ENCODE peak calls at places on chromosome 17, in five cellular contexts. M is naive thymus-derived CD8-positive, alpha-beta T cell; B is heart right ventricle; E is activated T-cell treated with anti-CD3 and anti-CD28 coated beads, Interleukin-2, amount 50 U/mL, for 72 hours; T is SK-N-DZ. D is an unnamed sample.

GRCh38 chr17:48738424-48738802 is 9.9 kb upstream of the HOXB13 start:
- DNase-seq in M (no peak), B (no peak), E (no peak), T (no peak), D (no peak)

GRCh38 chr17:83183150-83183820 is 103.9 kb downstream of the METRNL start:
- DNase-seq in M (no peak), B (no peak), E (no peak), T (no peak), D (no peak)

GRCh38 chr17:20267459-20267842 is 199.9 kb downstream of the LGALS9B start:
- DNase-seq in M (peak), B (no peak), E (peak), T (no peak), D (no peak)

GRCh38 chr17:5391678-5392077 is 27.8 kb downstream of the NUP88 start:
- DNase-seq in M (no peak), B (no peak), E (no peak), T (no peak), D (no peak)

GRCh38 chr17:58270476-58271290 is 10.1 kb downstream of the MPO start:
- DNase-seq in M (no peak), B (no peak), E (no peak), T (no peak), D (no peak)

GRCh38 chr17:64778367-64779290 is 116.5 kb upstream of the SMURF2 start:
- DNase-seq in M (no peak), B (no peak), E (no peak), T (no peak), D (no peak)

GRCh38 chr17:348692-349425 is 3.7 kb downstream of the RPH3AL start:
- DNase-seq in M (no peak), B (no peak), E (no peak), T (peak), D (no peak)

GRCh38 chr17:16936536-16937310 is 35.2 kb downstream of the TNFRSF13B start:
- DNase-seq in M (no peak), B (no peak), E (no peak), T (no peak), D (no peak)

GRCh38 chr17:82219753-82220709 is 7.4 kb upstream of the CCDC57 start:
- DNase-seq in M (no peak), B (no peak), E (no peak), T (no peak), D (no peak)

GRCh38 chr17:74466111-74466784 is at the start of gene CD300A:
- DNase-seq in M (no peak), B (peak), E (no peak), T (no peak), D (no peak)

GRCh38 chr17:67157732-67158639 is 87.0 kb downstream of the HELZ start:
- DNase-seq in M (no peak), B (no peak), E (no peak), T (peak), D (no peak)